ENCODE peak calls at places on chromosomes 16 and 17, in four cellular contexts. One of them, this sample, is unnamed. For H3K9me3, the result is how much of the 10 kb centered on the place peaks cover.

GRCh38 chr16:85082553-85083050 is 29.7 kb downstream of the CIBAR2 start:
- DNase-seq in stomach: no peak
- DNase-seq in colonic mucosa: no peak
- DNase-seq in H9: peak
- DNase-seq in this sample: peak

GRCh38 chr16:12079411-12079965 is 103.0 kb downstream of the SNX29 start:
- DNase-seq in stomach: no peak
- DNase-seq in H9: no peak
- DNase-seq in colonic mucosa: no peak
- DNase-seq in this sample: no peak

GRCh38 chr17:79072544-79072943 is 2.1 kb upstream of the ENGASE start:
- DNase-seq in stomach: no peak
- DNase-seq in colonic mucosa: no peak
- DNase-seq in H9: no peak
- DNase-seq in this sample: no peak

GRCh38 chr16:25210758-25211157 is 6.0 kb upstream of the AQP8 start:
- DNase-seq in colonic mucosa: no peak
- DNase-seq in H9: no peak
- DNase-seq in stomach: no peak
- DNase-seq in this sample: no peak

GRCh38 chr17:10683853-10684252 is 13.5 kb downstream of the SCO1 start:
- DNase-seq in stomach: no peak
- DNase-seq in H9: no peak
- DNase-seq in colonic mucosa: no peak
- DNase-seq in this sample: no peak

GRCh38 chr17:36583787-36584186 is 7.9 kb upstream of the DHRS11 start:
- DNase-seq in colonic mucosa: no peak
- DNase-seq in H9: no peak
- DNase-seq in stomach: no peak
- DNase-seq in this sample: no peak

GRCh38 chr17:40113110-40113960 is 8.4 kb upstream of the MSL1 start:
- DNase-seq in colonic mucosa: peak
- DNase-seq in H9: peak
- DNase-seq in stomach: peak
- DNase-seq in this sample: peak

GRCh38 chr16:68081796-68082567 is 3.2 kb upstream of the NFATC3 start:
- DNase-seq in colonic mucosa: no peak
- DNase-seq in H9: no peak
- DNase-seq in stomach: no peak
- DNase-seq in this sample: peak

GRCh38 chr17:16371742-16372141 is 9.1 kb upstream of the UBB start:
- DNase-seq in H9: no peak
- DNase-seq in colonic mucosa: no peak
- DNase-seq in stomach: no peak
- DNase-seq in this sample: no peak

GRCh38 chr16:9049241-9049640 is 42.2 kb upstream of the HAPSTR1 start:
- DNase-seq in H9: no peak
- DNase-seq in stomach: no peak
- DNase-seq in colonic mucosa: no peak
- DNase-seq in this sample: no peak

GRCh38 chr16:84548508-84548907 is 44.0 kb upstream of the MEAK7 start:
- DNase-seq in H9: no peak
- DNase-seq in colonic mucosa: no peak
- DNase-seq in stomach: no peak
- DNase-seq in this sample: no peak

GRCh38 chr17:2262146-2262587 is 41.4 kb downstream of the SMG6 start:
- DNase-seq in stomach: no peak
- DNase-seq in H9: no peak
- DNase-seq in colonic mucosa: no peak
- DNase-seq in this sample: no peak

GRCh38 chr17:80460286-80460881 is 16.0 kb downstream of the NPTX1 start:
- DNase-seq in H9: no peak
- DNase-seq in colonic mucosa: no peak
- DNase-seq in stomach: no peak
- DNase-seq in this sample: no peak

GRCh38 chr17:82647593-82648164 is 565 bp downstream of the WDR45B start:
- DNase-seq in stomach: peak
- DNase-seq in H9: no peak
- DNase-seq in colonic mucosa: peak
- DNase-seq in this sample: peak

GRCh38 chr16:87334611-87335305 is 17.6 kb upstream of the C16orf95 start:
- DNase-seq in stomach: no peak
- DNase-seq in colonic mucosa: no peak
- DNase-seq in H9: no peak
- DNase-seq in this sample: no peak

GRCh38 chr17:32150358-32150757 is 8.1 kb downstream of the RHOT1 start:
- DNase-seq in H9: no peak
- DNase-seq in colonic mucosa: no peak
- DNase-seq in stomach: no peak
- DNase-seq in this sample: no peak

GRCh38 chr17:78044280-78044835 is 84.2 kb downstream of the TMC6 start:
- DNase-seq in stomach: no peak
- DNase-seq in colonic mucosa: no peak
- DNase-seq in H9: no peak
- DNase-seq in this sample: no peak

GRCh38 chr17:44979426-44980273 is 11.5 kb upstream of the C1QL1 start:
- DNase-seq in stomach: no peak
- DNase-seq in colonic mucosa: peak
- DNase-seq in H9: no peak
- DNase-seq in this sample: no peak

GRCh38 chr17:7346761-7347614 is 5.0 kb upstream of the KCTD11 start:
- DNase-seq in stomach: no peak
- DNase-seq in colonic mucosa: no peak
- DNase-seq in H9: no peak
- DNase-seq in this sample: no peak

DNA sequence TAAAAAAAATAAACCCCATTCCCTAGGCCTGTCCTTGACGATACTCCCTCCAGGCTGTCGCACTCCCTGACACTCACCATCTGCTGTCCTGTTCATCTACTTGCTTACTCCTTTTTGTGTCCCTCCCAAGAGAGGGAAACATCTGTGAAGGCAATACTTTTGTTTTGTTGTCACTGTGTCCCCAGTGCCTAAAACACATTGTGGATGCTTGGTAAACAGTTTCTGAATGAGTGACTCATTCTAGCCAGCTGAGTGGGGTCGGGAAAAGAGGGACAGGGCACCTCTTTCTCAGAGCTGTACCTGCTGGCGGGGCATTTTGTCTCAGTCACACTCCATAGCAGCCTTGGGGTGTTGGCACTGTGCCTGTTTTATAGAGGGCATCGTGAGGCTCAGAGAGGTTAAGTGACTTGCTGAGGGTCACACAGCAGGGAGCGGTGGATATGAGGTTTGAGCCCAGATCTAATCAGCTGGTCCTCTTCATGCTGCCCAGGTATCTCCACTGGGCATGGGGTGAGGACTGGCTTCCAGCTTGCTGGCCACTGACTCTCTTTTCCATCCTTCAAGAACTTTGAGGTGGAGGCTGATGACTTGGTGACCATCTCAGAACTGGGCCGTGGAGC is 15.6 kb downstream of the MAP2K3 start:
- DNase-seq in H9: no peak
- DNase-seq in colonic mucosa: no peak
- DNase-seq in stomach: no peak
- DNase-seq in this sample: no peak
- H3K9me3 ChIP-seq in H9: under half
- H3K9me3 ChIP-seq in colonic mucosa: under half
- H3K9me3 ChIP-seq in stomach: under half
- H3K9me3 ChIP-seq in this sample: under half

GRCh38 chr16:18827890-18828289 is 26.5 kb upstream of the ARL6IP1 start:
- DNase-seq in stomach: no peak
- DNase-seq in H9: no peak
- DNase-seq in colonic mucosa: no peak
- DNase-seq in this sample: no peak
- H3K27ac ChIP-seq in stomach: no peak
- H3K27ac ChIP-seq in H9: no peak
- H3K27ac ChIP-seq in colonic mucosa: no peak
- H3K27ac ChIP-seq in this sample: no peak

GRCh38 chr17:51640108-51640622 is 379.8 kb downstream of the UTP18 start:
- DNase-seq in colonic mucosa: no peak
- DNase-seq in H9: peak
- DNase-seq in stomach: no peak
- DNase-seq in this sample: peak
- TF ChIP-seq CTCF in colonic mucosa: no peak
- TF ChIP-seq CTCF in H9: peak
- TF ChIP-seq CTCF in stomach: no peak
- TF ChIP-seq CTCF in this sample: peak

GRCh38 chr16:31899505-31899904 is 25.9 kb downstream of the ZNF267 start:
- DNase-seq in stomach: no peak
- DNase-seq in colonic mucosa: no peak
- DNase-seq in H9: no peak
- DNase-seq in this sample: no peak
- H3K9me3 ChIP-seq in stomach: under half
- H3K9me3 ChIP-seq in colonic mucosa: under half
- H3K9me3 ChIP-seq in H9: under half
- H3K9me3 ChIP-seq in this sample: under half

GRCh38 chr17:27493088-27493487 is 36.8 kb downstream of the KSR1 start:
- DNase-seq in stomach: no peak
- DNase-seq in colonic mucosa: no peak
- DNase-seq in H9: no peak
- DNase-seq in this sample: no peak
- H3K27ac ChIP-seq in stomach: no peak
- H3K27ac ChIP-seq in colonic mucosa: no peak
- H3K27ac ChIP-seq in H9: no peak
- H3K27ac ChIP-seq in this sample: peak

DNA sequence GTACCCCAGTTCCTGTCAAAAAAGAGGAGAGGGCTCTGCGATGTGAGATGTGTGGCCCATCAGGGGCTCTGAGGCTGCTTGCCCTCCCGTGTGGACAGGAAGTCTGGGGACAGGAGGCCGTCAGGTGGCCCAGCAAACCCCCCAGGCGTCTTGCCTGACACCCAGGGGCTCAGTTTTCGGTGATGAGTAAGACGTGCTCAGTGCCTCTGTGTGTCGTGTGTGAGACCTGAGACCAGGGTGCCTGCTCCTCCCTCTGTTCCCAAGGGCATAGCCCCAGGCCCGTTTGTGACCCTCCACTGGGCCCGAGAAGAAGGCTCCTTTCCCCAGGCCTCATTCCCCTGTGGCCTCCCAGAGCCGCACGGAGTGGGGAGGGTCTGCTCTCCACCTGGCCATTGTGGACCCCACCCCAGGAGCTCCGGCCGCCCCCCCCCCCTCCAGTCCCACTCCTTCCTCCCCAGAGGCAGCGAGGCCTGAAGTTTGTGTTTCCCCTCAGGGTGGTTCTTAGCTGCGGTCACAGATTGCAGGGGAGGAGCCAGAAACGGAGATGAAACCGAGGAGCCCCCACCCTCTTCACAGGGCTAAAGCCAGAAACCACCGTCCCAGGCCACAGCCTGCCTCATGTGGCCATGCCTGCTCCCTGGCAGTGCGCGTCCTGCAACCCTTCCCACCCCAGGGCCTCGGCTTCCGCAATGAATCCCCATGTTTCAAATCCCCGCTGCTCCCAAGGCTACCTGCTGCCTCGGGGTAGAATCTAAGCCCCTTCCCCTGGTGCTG is 4.9 kb upstream of the ACTG1 start:
- DNase-seq in stomach: no peak
- DNase-seq in H9: peak
- DNase-seq in colonic mucosa: peak
- DNase-seq in this sample: no peak
- TF ChIP-seq CTCF in stomach: no peak
- TF ChIP-seq CTCF in H9: no peak
- TF ChIP-seq CTCF in colonic mucosa: no peak
- TF ChIP-seq CTCF in this sample: no peak

GRCh38 chr16:35626051-35626450 is 2166.6 kb downstream of the TP53TG3F start:
- DNase-seq in colonic mucosa: no peak
- DNase-seq in stomach: no peak
- DNase-seq in H9: no peak
- DNase-seq in this sample: no peak

GRCh38 chr16:35636831-35637230 is 2177.4 kb downstream of the TP53TG3F start:
- DNase-seq in stomach: no peak
- DNase-seq in H9: no peak
- DNase-seq in colonic mucosa: no peak
- DNase-seq in this sample: no peak

GRCh38 chr16:35629001-35629400 is 2169.6 kb downstream of the TP53TG3F start:
- DNase-seq in H9: no peak
- DNase-seq in colonic mucosa: no peak
- DNase-seq in stomach: no peak
- DNase-seq in this sample: no peak

DNA sequence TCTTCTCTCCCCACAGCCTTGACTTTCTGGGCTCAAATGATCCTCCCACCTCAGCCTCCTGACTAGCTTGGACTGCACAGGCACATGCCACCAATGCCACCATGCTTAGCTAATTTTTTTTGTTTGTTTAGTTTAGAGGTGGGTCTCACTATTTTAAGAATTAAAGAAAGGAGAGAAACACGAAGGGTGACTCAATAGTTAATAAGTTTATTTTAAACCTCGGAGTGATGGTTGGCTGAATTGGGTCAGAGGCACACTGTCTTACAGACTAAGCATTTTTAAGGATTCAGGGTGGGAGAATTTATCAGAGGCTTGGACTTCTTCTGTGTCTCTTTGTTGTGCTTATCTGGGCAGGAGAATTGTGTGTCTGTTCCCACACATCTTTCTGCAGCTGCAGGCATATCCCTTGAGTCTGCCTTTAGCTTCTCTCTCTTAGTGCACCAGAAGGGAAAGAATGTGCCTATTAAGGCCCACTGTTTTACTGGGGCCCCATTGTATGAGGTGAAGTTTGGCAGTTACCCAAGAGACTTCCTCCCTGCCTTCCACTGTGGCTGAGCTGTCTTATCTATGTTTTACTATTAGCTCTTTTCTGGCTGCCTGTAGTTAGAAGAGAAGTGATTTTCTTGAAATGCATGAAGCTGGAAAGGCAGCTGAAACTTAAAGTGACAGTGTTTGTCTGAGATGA is 2172.0 kb downstream of the TP53TG3F start:
- DNase-seq in colonic mucosa: no peak
- DNase-seq in H9: no peak
- DNase-seq in stomach: no peak
- DNase-seq in this sample: no peak
- H3K9me3 ChIP-seq in colonic mucosa: under half
- H3K9me3 ChIP-seq in H9: half or more
- H3K9me3 ChIP-seq in stomach: under half
- H3K9me3 ChIP-seq in this sample: under half